ENCODE peak calls at places on chromosome 6, in five cellular contexts. One of them, this sample, is unnamed.

GRCh38 chr6:44527191-44527960 is 139.9 kb downstream of the CDC5L start:
- DNase-seq in Peyer's patch: no peak
- DNase-seq in foreskin fibroblast: no peak
- DNase-seq in AG09309: no peak
- DNase-seq in hepatocyte: no peak
- DNase-seq in this sample: no peak

GRCh38 chr6:2020909-2021308 is 224.5 kb downstream of the GMDS start:
- DNase-seq in Peyer's patch: no peak
- DNase-seq in foreskin fibroblast: peak
- DNase-seq in AG09309: peak
- DNase-seq in hepatocyte: no peak
- DNase-seq in this sample: no peak

GRCh38 chr6:48658910-48659309 is 547.9 kb upstream of the PTCHD4 start:
- DNase-seq in Peyer's patch: no peak
- DNase-seq in foreskin fibroblast: no peak
- DNase-seq in AG09309: no peak
- DNase-seq in hepatocyte: no peak
- DNase-seq in this sample: no peak

GRCh38 chr6:51934098-51934497 is 153.3 kb downstream of the PKHD1 start:
- DNase-seq in Peyer's patch: no peak
- DNase-seq in foreskin fibroblast: no peak
- DNase-seq in AG09309: no peak
- DNase-seq in hepatocyte: no peak
- DNase-seq in this sample: peak

GRCh38 chr6:116012471-116012949 is 48.2 kb downstream of the FRK start:
- DNase-seq in Peyer's patch: no peak
- DNase-seq in foreskin fibroblast: peak
- DNase-seq in AG09309: no peak
- DNase-seq in hepatocyte: no peak
- DNase-seq in this sample: no peak

GRCh38 chr6:88535296-88535695 is 369.1 kb upstream of the CNR1 start:
- DNase-seq in Peyer's patch: no peak
- DNase-seq in foreskin fibroblast: no peak
- DNase-seq in AG09309: no peak
- DNase-seq in hepatocyte: no peak
- DNase-seq in this sample: no peak

GRCh38 chr6:118931436-118931835 is 3.5 kb downstream of the MCM9 start:
- DNase-seq in Peyer's patch: no peak
- DNase-seq in foreskin fibroblast: no peak
- DNase-seq in AG09309: no peak
- DNase-seq in hepatocyte: no peak
- DNase-seq in this sample: no peak

GRCh38 chr6:51959744-51960383 is 127.5 kb downstream of the PKHD1 start:
- DNase-seq in Peyer's patch: peak
- DNase-seq in foreskin fibroblast: peak
- DNase-seq in AG09309: peak
- DNase-seq in hepatocyte: peak
- DNase-seq in this sample: peak

GRCh38 chr6:393391-394221 is 2.1 kb downstream of the IRF4 start:
- DNase-seq in Peyer's patch: no peak
- DNase-seq in foreskin fibroblast: no peak
- DNase-seq in AG09309: no peak
- DNase-seq in hepatocyte: no peak
- DNase-seq in this sample: no peak

GRCh38 chr6:107786709-107787588 is 37.2 kb downstream of the SCML4 start:
- DNase-seq in Peyer's patch: peak
- DNase-seq in foreskin fibroblast: no peak
- DNase-seq in AG09309: no peak
- DNase-seq in hepatocyte: no peak
- DNase-seq in this sample: no peak

GRCh38 chr6:153167907-153168306 is 36.8 kb upstream of the RGS17 start:
- DNase-seq in Peyer's patch: no peak
- DNase-seq in foreskin fibroblast: no peak
- DNase-seq in AG09309: peak
- DNase-seq in hepatocyte: no peak
- DNase-seq in this sample: no peak

GRCh38 chr6:17740559-17741220 is 34.0 kb upstream of the NUP153 start:
- DNase-seq in Peyer's patch: no peak
- DNase-seq in foreskin fibroblast: no peak
- DNase-seq in AG09309: no peak
- DNase-seq in hepatocyte: no peak
- DNase-seq in this sample: no peak

GRCh38 chr6:30613251-30614043 is 3.6 kb downstream of the PPP1R10 start:
- DNase-seq in Peyer's patch: no peak
- DNase-seq in foreskin fibroblast: no peak
- DNase-seq in AG09309: no peak
- DNase-seq in hepatocyte: no peak
- DNase-seq in this sample: no peak

GRCh38 chr6:30611856-30612194 is 5.2 kb downstream of the PPP1R10 start:
- DNase-seq in Peyer's patch: no peak
- DNase-seq in foreskin fibroblast: no peak
- DNase-seq in AG09309: no peak
- DNase-seq in hepatocyte: no peak
- DNase-seq in this sample: no peak

GRCh38 chr6:30611150-30611855 is 5.7 kb downstream of the PPP1R10 start:
- DNase-seq in Peyer's patch: no peak
- DNase-seq in foreskin fibroblast: no peak
- DNase-seq in AG09309: no peak
- DNase-seq in hepatocyte: no peak
- DNase-seq in this sample: no peak

GRCh38 chr6:30612687-30613248 is 4.3 kb downstream of the PPP1R10 start:
- DNase-seq in Peyer's patch: no peak
- DNase-seq in foreskin fibroblast: peak
- DNase-seq in AG09309: no peak
- DNase-seq in hepatocyte: no peak
- DNase-seq in this sample: no peak

DNA sequence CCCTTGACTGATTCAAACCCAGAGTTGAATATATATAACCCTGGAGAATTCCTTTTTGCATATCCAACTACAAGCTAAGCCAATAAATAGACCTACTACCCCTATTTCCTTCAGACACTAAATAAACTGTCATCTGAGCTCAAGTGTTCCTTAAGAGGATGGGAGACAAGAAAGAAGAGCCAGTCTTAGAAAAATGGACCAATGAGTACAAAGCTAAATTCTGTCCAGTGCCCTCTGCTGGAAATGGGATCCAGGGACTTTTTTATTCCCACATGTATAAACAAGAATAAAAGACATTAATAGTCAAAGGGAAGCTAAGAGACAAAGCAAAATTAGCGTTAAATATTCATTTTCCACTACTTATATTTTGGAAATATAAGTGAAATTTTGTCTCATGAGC is 4.8 kb downstream of the PPP1R10 start:
- DNase-seq in Peyer's patch: no peak
- DNase-seq in foreskin fibroblast: peak
- DNase-seq in AG09309: no peak
- DNase-seq in hepatocyte: no peak
- DNase-seq in this sample: no peak
- TF ChIP-seq CTCF in Peyer's patch: peak
- TF ChIP-seq CTCF in foreskin fibroblast: peak
- TF ChIP-seq CTCF in AG09309: peak
- TF ChIP-seq CTCF in hepatocyte: peak
- TF ChIP-seq CTCF in this sample: no peak

GRCh38 chr6:167533851-167534250 is 209.0 kb downstream of the TTLL2 start:
- DNase-seq in Peyer's patch: no peak
- DNase-seq in foreskin fibroblast: no peak
- DNase-seq in AG09309: no peak
- DNase-seq in hepatocyte: no peak
- DNase-seq in this sample: no peak
- TF ChIP-seq CTCF in Peyer's patch: no peak
- TF ChIP-seq CTCF in foreskin fibroblast: no peak
- TF ChIP-seq CTCF in AG09309: no peak
- TF ChIP-seq CTCF in hepatocyte: no peak
- TF ChIP-seq CTCF in this sample: no peak

DNA sequence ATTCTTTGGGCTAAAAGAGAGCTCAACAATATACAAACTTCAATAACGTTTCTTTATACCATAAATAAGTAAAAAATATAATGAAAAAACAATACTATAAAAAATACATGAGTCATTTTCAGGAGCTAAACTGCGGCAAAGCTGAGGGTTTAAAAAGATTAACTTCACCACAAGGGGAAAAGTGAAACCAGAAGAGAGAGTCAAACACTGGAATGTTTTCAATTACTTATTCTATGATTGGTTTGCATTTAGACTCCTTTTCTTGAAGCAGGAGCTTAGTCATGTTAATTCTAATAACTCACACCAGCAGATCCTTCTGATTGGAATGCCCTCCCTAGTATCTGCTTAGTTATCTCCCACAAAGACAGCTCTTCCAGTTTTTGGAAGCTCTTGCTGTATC is 627.3 kb downstream of the UTRN start:
- DNase-seq in Peyer's patch: no peak
- DNase-seq in foreskin fibroblast: peak
- DNase-seq in AG09309: peak
- DNase-seq in hepatocyte: no peak
- DNase-seq in this sample: no peak
- TF ChIP-seq CTCF in Peyer's patch: peak
- TF ChIP-seq CTCF in foreskin fibroblast: no peak
- TF ChIP-seq CTCF in AG09309: no peak
- TF ChIP-seq CTCF in hepatocyte: no peak
- TF ChIP-seq CTCF in this sample: no peak

GRCh38 chr6:54698974-54699373 is 147.6 kb upstream of the FAM83B start:
- DNase-seq in Peyer's patch: no peak
- DNase-seq in foreskin fibroblast: no peak
- DNase-seq in AG09309: no peak
- DNase-seq in hepatocyte: peak
- DNase-seq in this sample: peak

GRCh38 chr6:54694928-54695532 is 151.5 kb upstream of the FAM83B start:
- DNase-seq in Peyer's patch: no peak
- DNase-seq in foreskin fibroblast: no peak
- DNase-seq in AG09309: no peak
- DNase-seq in hepatocyte: no peak
- DNase-seq in this sample: no peak

GRCh38 chr6:54700158-54700557 is 146.4 kb upstream of the FAM83B start:
- DNase-seq in Peyer's patch: no peak
- DNase-seq in foreskin fibroblast: no peak
- DNase-seq in AG09309: no peak
- DNase-seq in hepatocyte: no peak
- DNase-seq in this sample: no peak

GRCh38 chr6:54695815-54696214 is 150.8 kb upstream of the FAM83B start:
- DNase-seq in Peyer's patch: no peak
- DNase-seq in foreskin fibroblast: no peak
- DNase-seq in AG09309: no peak
- DNase-seq in hepatocyte: no peak
- DNase-seq in this sample: no peak

DNA sequence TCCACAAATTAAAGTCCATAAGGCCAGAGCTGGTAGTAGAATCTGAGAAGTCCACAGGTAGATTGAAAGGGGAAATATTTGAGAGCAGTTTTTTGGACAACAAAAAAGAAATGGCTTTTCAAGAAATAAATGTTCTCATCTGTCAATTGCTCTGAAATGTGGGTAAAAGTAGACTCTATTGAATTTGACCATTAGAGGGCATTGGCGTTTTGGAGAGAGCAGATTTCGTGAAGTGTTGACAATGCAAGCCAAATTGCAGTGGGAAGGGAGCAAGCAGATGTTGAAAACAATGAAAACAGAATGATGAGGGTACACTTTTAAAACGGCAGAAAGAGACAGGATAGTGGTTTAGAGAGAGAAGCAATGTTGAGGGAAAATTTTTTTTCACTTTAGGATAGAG is 149.1 kb upstream of the FAM83B start:
- DNase-seq in Peyer's patch: no peak
- DNase-seq in foreskin fibroblast: no peak
- DNase-seq in AG09309: no peak
- DNase-seq in hepatocyte: no peak
- DNase-seq in this sample: peak
- TF ChIP-seq CTCF in Peyer's patch: peak
- TF ChIP-seq CTCF in foreskin fibroblast: peak
- TF ChIP-seq CTCF in AG09309: peak
- TF ChIP-seq CTCF in hepatocyte: peak
- TF ChIP-seq CTCF in this sample: no peak

This sample was measured in Calu3.